ENCODE peak calls at places on chromosomes 11 and 22, in nine cellular contexts. S is upper lobe of right lung, J is IMR-90, T is right lobe of liver, X is natural killer cell, N is cardiac fibroblast, W is left ventricle myocardium inferior, O is lower leg skin, B is MCF 10A. P is an unnamed sample.

GRCh38 chr11:128291835-128292234 is 295.5 kb downstream of the ETS1 start:
- DNase-seq in T (no peak), N (no peak), S (no peak), W (no peak), J (no peak), X (no peak), B (no peak), O (no peak), P (no peak)

GRCh38 chr11:33624082-33624481 is 76.5 kb downstream of the C11orf91 start:
- DNase-seq in W (peak), X (no peak), B (peak), T (no peak), N (peak), S (no peak), J (no peak), O (no peak), P (no peak)

GRCh38 chr11:127182586-127183203 is 182.1 kb upstream of the KIRREL3 start:
- DNase-seq in T (no peak), S (no peak), N (no peak), W (no peak), X (no peak), O (no peak), B (no peak), J (no peak), P (no peak)

GRCh38 chr11:126307706-126308105 is 3.8 kb downstream of the DCPS start:
- DNase-seq in W (no peak), N (peak), X (no peak), S (no peak), J (peak), B (peak), T (no peak), O (no peak), P (no peak)

GRCh38 chr22:48715511-48715910 is 1112.2 kb downstream of the BRD1 start:
- DNase-seq in T (no peak), W (no peak), B (no peak), S (peak), O (no peak), N (no peak), J (no peak), X (no peak), P (no peak)

GRCh38 chr11:95570845-95571244 is 218.7 kb downstream of the FAM76B start:
- DNase-seq in W (no peak), T (no peak), B (no peak), X (no peak), N (no peak), S (no peak), J (no peak), O (no peak), P (no peak)

GRCh38 chr11:69307871-69308381 is 14.0 kb downstream of the MYEOV start:
- DNase-seq in N (no peak), J (no peak), T (peak), S (peak), O (peak), W (no peak), B (no peak), X (no peak), P (no peak)

GRCh38 chr11:19258651-19259230 is 18.0 kb upstream of the E2F8 start:
- DNase-seq in S (no peak), T (no peak), J (no peak), W (no peak), N (no peak), B (no peak), X (no peak), O (no peak), P (no peak)

GRCh38 chr11:96388891-96389603 is 665 bp downstream of the CCDC82 start:
- DNase-seq in T (no peak), O (no peak), W (no peak), S (no peak), N (no peak), X (no peak), J (no peak), B (no peak), P (no peak)

GRCh38 chr11:133934599-133935550 is 21.9 kb downstream of the IGSF9B start:
- DNase-seq in S (no peak), N (peak), O (no peak), T (no peak), J (peak), W (peak), X (no peak), B (peak), P (no peak)

GRCh38 chr11:35274909-35275807 is 136.2 kb downstream of the CD44 start:
- DNase-seq in X (no peak), B (peak), N (peak), W (peak), T (peak), O (peak), J (no peak), S (peak), P (no peak)

GRCh38 chr22:47110817-47111443 is 348.5 kb downstream of the TBC1D22A start:
- DNase-seq in N (peak), X (no peak), O (peak), J (peak), T (no peak), B (no peak), S (peak), W (no peak), P (no peak)

GRCh38 chr11:69870772-69871171 is 51.6 kb upstream of the FGF3 start:
- DNase-seq in W (no peak), X (no peak), B (no peak), N (peak), J (no peak), S (no peak), O (no peak), T (no peak), P (no peak)

GRCh38 chr22:37273126-37273845 is 9.0 kb upstream of the CYTH4 start:
- DNase-seq in J (peak), W (no peak), B (peak), S (no peak), N (peak), X (no peak), O (no peak), T (no peak), P (no peak)

GRCh38 chr11:72111300-72111699 is 1.2 kb downstream of the ANAPC15 start:
- DNase-seq in N (no peak), O (no peak), W (no peak), T (no peak), S (no peak), J (no peak), X (no peak), B (no peak), P (no peak)

GRCh38 chr11:72333657-72334056 is 89.7 kb upstream of the PHOX2A start:
- DNase-seq in B (no peak), X (no peak), W (no peak), T (no peak), O (no peak), S (no peak), N (no peak), J (no peak), P (no peak)

GRCh38 chr11:34433899-34434298 is 4.8 kb upstream of the CAT start:
- DNase-seq in S (no peak), O (no peak), B (no peak), J (no peak), X (no peak), N (no peak), T (no peak), W (no peak), P (no peak)

GRCh38 chr11:116225236-116225635 is 547.6 kb downstream of the BUD13 start:
- DNase-seq in X (no peak), O (no peak), S (no peak), J (no peak), N (no peak), T (no peak), W (no peak), B (no peak), P (no peak)

GRCh38 chr11:32113200-32113599 is 22.3 kb downstream of the RCN1 start:
- DNase-seq in N (no peak), S (no peak), X (no peak), T (no peak), J (no peak), O (no peak), W (no peak), B (peak), P (no peak)

GRCh38 chr11:65855927-65856363 is 2.0 kb downstream of the CFL1 start:
- DNase-seq in T (no peak), J (no peak), B (no peak), O (no peak), N (no peak), S (peak), W (no peak), X (no peak), P (no peak)

GRCh38 chr11:111077938-111078337 is 167.6 kb upstream of the POU2AF2 start:
- DNase-seq in X (no peak), O (no peak), B (peak), N (no peak), S (no peak), J (peak), W (no peak), T (no peak), P (no peak)

GRCh38 chr22:17120281-17120680 is 879 bp downstream of the TMEM121B start:
- DNase-seq in O (no peak), S (peak), J (peak), N (peak), X (peak), W (peak), T (peak), B (no peak), P (peak)

GRCh38 chr11:26335903-26336302 is 4.0 kb downstream of the ANO3 start:
- DNase-seq in O (no peak), T (no peak), X (no peak), S (no peak), J (no peak), N (peak), W (no peak), B (no peak), P (no peak)

GRCh38 chr11:123973816-123974215 is 3.8 kb downstream of the OR10S1 start:
- DNase-seq in O (no peak), N (peak), S (no peak), W (no peak), X (no peak), T (no peak), B (peak), J (peak), P (no peak)

GRCh38 chr11:92826136-92826535 is 143.3 kb upstream of the MTNR1B start:
- DNase-seq in T (no peak), O (no peak), N (no peak), J (peak), X (no peak), B (peak), S (no peak), W (no peak), P (no peak)

GRCh38 chr22:42794551-42795510 is 62.2 kb downstream of the ARFGAP3 start:
- DNase-seq in X (no peak), S (peak), B (no peak), W (no peak), N (no peak), O (peak), T (no peak), J (no peak), P (no peak)

GRCh38 chr22:26643368-26644100 is 13.9 kb upstream of the MIAT start:
- DNase-seq in S (no peak), W (no peak), J (no peak), T (no peak), X (no peak), O (no peak), N (no peak), B (no peak), P (no peak)

GRCh38 chr22:26648011-26648497 is 9.3 kb upstream of the MIAT start:
- DNase-seq in S (no peak), O (no peak), N (no peak), X (no peak), W (no peak), J (no peak), B (no peak), T (no peak), P (no peak)

GRCh38 chr22:26646158-26646557 is 11.2 kb upstream of the MIAT start:
- DNase-seq in J (peak), N (peak), S (no peak), B (no peak), O (no peak), W (no peak), X (no peak), T (no peak), P (no peak)

DNA sequence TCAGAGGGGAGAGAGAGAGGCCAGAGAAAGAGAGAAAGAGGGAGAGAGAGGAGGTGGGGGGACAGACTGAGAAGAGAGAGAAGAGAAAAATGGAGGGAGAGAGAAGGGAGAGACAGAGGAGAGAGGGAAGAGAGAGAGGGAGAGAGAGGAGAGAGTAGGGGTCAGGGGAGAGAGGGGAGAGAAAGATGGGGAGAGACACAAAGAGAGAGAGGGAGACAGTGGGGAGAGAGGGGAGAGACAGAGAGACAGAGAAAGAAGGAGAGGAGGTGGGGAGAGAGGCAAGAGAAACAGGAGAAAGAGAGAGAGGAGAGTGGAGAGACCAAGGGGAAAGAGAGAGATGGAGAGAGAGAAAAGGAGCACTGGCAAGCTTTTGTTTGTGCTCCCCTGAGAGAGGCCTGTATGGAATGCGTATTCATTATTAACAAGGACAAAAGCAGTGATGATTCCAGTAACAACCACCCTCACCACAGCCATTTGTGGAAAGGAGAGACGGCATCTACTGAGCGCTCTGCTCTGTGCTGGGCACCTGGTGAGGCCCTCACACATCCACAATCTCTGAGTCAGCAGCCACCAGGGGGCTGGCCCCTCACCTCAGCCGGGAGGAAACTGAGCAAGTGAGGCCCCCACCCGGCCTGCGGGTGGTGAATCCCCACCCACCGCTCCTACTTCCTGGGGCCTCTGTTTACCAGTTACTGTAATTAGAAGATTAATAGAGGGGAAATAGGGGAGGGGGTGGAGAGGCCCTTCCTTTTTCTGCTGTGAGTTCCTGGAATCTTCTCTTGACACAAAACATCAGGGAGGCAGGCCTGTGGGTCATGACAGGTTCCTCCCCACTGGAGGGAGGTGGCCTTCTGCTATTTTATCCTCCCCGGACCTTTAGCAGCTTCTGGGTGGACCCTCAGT is 14.7 kb upstream of the MIAT start:
- DNase-seq in T (no peak), J (no peak), O (no peak), B (no peak), N (no peak), W (peak), X (peak), S (no peak), P (no peak)
- TF ChIP-seq CTCF in T (no peak), J (no peak), O (no peak), B (no peak), N (no peak), W (peak), X (peak), S (no peak), P (peak)

DNA sequence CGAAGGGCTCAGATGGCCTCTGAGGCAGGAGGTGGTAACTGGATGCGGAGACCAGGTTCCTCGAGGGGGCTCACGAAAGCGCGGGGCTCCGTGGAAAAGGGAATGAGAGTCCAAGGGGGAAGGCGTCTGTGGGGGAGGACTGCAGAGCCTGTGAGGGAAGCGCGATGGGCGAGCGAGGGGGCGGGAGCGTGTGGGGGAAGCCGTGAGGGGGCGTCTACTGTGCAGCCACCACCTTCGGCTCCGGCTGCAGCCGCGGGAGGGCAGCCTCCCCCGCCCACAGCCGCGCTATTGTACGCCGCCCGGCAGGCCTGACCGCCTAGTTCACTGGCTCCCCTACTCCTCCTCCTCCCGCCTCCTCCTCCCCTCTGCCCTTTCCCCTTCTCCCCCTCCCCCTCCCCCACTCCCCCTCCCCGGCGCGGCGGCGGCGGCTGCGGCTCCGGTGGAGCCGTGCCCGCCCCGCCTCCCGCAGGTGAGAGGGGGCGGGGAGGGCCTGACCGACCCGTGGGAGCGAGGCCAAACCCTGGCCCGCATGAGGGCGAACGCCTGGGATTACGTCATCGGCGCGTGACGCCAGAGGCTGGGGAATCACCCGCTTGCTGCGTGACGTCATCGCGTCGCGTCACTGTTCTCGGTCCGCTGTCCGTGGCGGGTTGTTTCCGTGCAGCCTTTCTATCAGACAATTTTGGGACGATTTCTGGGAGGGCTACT is at the start of gene PAK1:
- DNase-seq in O (peak), W (peak), X (peak), J (peak), N (peak), S (peak), T (peak), B (peak), P (peak)
- TF ChIP-seq CTCF in O (no peak), W (peak), X (no peak), J (peak), N (peak), S (no peak), T (peak), B (no peak), P (peak)

GRCh38 chr22:30863161-30863833 is 105.3 kb downstream of the MORC2 start:
- DNase-seq in T (no peak), X (no peak), O (peak), B (no peak), N (no peak), S (peak), J (peak), W (no peak), P (peak)
- TF ChIP-seq CTCF in T (no peak), X (no peak), O (no peak), B (no peak), N (no peak), S (no peak), J (no peak), W (no peak), P (no peak)

GRCh38 chr11:48307760-48308386 is 1.9 kb downstream of the OR4S1 start:
- DNase-seq in T (peak), N (peak), W (peak), B (peak), O (no peak), J (peak), X (peak), S (no peak), P (no peak)
- TF ChIP-seq CTCF in T (peak), N (peak), W (peak), B (peak), O (no peak), J (peak), X (peak), S (peak), P (peak)

GRCh38 chr11:5203366-5203765 is 2.9 kb upstream of the OR51V1 start:
- DNase-seq in J (peak), T (no peak), B (no peak), N (no peak), W (no peak), O (no peak), X (no peak), S (no peak), P (no peak)

GRCh38 chr11:5210376-5210885 is 9.9 kb upstream of the OR51V1 start:
- DNase-seq in O (no peak), W (no peak), N (no peak), B (no peak), X (no peak), J (no peak), S (no peak), T (no peak), P (no peak)

GRCh38 chr11:5200582-5200981 is at the start of gene OR51V1:
- DNase-seq in B (no peak), J (no peak), O (no peak), N (no peak), S (no peak), T (no peak), W (no peak), X (no peak), P (no peak)

GRCh38 chr11:5204787-5205186 is 4.3 kb upstream of the OR51V1 start:
- DNase-seq in J (peak), O (no peak), X (no peak), W (no peak), B (peak), N (peak), T (no peak), S (no peak), P (no peak)
- TF ChIP-seq CTCF in J (peak), O (no peak), X (no peak), W (peak), B (peak), N (peak), T (peak), S (peak), P (peak)

DNA sequence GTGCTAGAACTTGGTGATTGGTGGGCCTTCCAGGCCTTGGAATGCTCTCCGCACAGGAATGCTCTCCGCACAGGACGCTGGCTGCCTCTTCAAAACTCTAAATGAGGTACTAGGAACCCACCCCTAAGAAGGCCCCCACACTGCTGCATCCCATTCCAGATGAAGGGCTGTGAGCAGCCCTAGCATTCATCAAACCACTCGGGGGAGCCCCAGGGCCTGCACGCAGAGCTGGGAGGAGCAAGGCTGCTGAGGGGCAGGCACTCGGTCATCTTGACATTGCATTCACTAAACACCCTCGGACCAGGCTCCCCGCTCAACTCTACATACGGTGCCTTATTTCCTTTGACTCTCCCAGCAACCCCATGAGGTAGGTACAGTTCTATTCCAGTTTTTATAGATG is 49.2 kb upstream of the EMID1 start:
- DNase-seq in S (peak), O (no peak), X (no peak), B (no peak), T (no peak), N (peak), W (no peak), J (peak), P (no peak)
- TF ChIP-seq CTCF in S (no peak), O (no peak), X (no peak), B (no peak), T (no peak), N (peak), W (no peak), J (peak), P (no peak)

GRCh38 chr11:3049430-3050243 is 7.6 kb downstream of the CARS1 start:
- DNase-seq in X (no peak), S (peak), J (peak), O (peak), N (peak), T (no peak), W (peak), B (peak), P (no peak)
- TF ChIP-seq CTCF in X (no peak), S (peak), J (peak), O (no peak), N (peak), T (no peak), W (peak), B (peak), P (no peak)